ENCODE peak calls at places on chromosomes 11 and 22, in five cellular contexts. Z, P, J, C and E are unnamed samples.
A peak's percentile ranks its signal among the peaks of the same experiment; 100 is the strongest.

GRCh38 chr11:5712507-5712906 is 22.9 kb downstream of the TRIM22 start:
- DNase-seq in Z (no peak), P (no peak), J (no peak), C (peak; percentile 20), E (no peak)

GRCh38 chr22:45302751-45303150 is 7.0 kb upstream of the FAM118A start:
- DNase-seq in Z (no peak), P (no peak), J (no peak), C (no peak), E (no peak)

GRCh38 chr22:39308614-39309363 is 10.6 kb downstream of the RPL3 start:
- DNase-seq in Z (peak; percentile 94), P (no peak), J (no peak), C (peak; percentile 95), E (peak; percentile 90)

GRCh38 chr11:122717264-122717867 is 61.8 kb downstream of the UBASH3B start:
- DNase-seq in Z (no peak), P (no peak), J (peak; percentile 83), C (no peak), E (no peak)

GRCh38 chr11:2528301-2529050 is 83.7 kb downstream of the KCNQ1 start:
- DNase-seq in Z (no peak), P (no peak), J (no peak), C (no peak), E (no peak)

GRCh38 chr11:68282141-68282860 is 10.5 kb upstream of the C11orf24 start:
- DNase-seq in Z (no peak), P (no peak), J (peak; percentile 59), C (peak; percentile 59), E (no peak)

GRCh38 chr11:70105369-70105754 is 27.2 kb downstream of the ANO1 start:
- DNase-seq in Z (no peak), P (no peak), J (no peak), C (no peak), E (no peak)

GRCh38 chr11:64844330-64845124 is at the start of gene CDC42BPG:
- DNase-seq in Z (peak; percentile 91), P (no peak), J (peak; percentile 57), C (peak; percentile 85), E (peak; percentile 94)

GRCh38 chr11:120130991-120131760 is 6.7 kb downstream of the TRIM29 start:
- DNase-seq in Z (no peak), P (no peak), J (no peak), C (no peak), E (no peak)

GRCh38 chr11:82270870-82271269 is 462.8 kb downstream of the FAM181B start:
- DNase-seq in Z (no peak), P (no peak), J (no peak), C (no peak), E (no peak)

GRCh38 chr11:45930031-45930794 is 7.8 kb downstream of the LARGE2 start:
- DNase-seq in Z (no peak), P (no peak), J (no peak), C (peak; percentile 54), E (no peak)

GRCh38 chr22:44244265-44244822 is 63.6 kb downstream of the PARVG start:
- DNase-seq in Z (no peak), P (no peak), J (no peak), C (no peak), E (no peak)

GRCh38 chr11:123560001-123560400 is 94.4 kb downstream of the SCN3B start:
- DNase-seq in Z (peak; percentile 82), P (no peak), J (no peak), C (peak; percentile 71), E (peak; percentile 92)

GRCh38 chr11:113397212-113397611 is 9.6 kb downstream of the ANKK1 start:
- DNase-seq in Z (no peak), P (no peak), J (no peak), C (no peak), E (no peak)